ENCODE peak calls at places on chromosomes 16 and 17, in seven cellular contexts. V, T, P, D, B, A and Q are unnamed samples.

GRCh38 chr16:81357711-81358270 is 43.0 kb downstream of the GAN start:
- DNase-seq in V (no peak), T (no peak), P (no peak), D (no peak), B (no peak), A (no peak), Q (no peak)

GRCh38 chr16:85733839-85734170 is 17.1 kb downstream of the C16orf74 start:
- DNase-seq in V (peak), T (no peak), P (no peak), D (no peak), B (no peak), A (no peak), Q (no peak)

GRCh38 chr16:57167951-57168350 is 17.9 kb downstream of the PSME3IP1 start:
- DNase-seq in V (no peak), T (no peak), P (peak), D (no peak), B (no peak), A (no peak), Q (peak)

GRCh38 chr17:45675012-45675411 is 109.1 kb upstream of the CRHR1 start:
- DNase-seq in V (no peak), T (no peak), P (no peak), D (no peak), B (no peak), A (no peak), Q (no peak)

GRCh38 chr16:86884256-86884655 is 305.9 kb downstream of the FOXL1 start:
- DNase-seq in V (no peak), T (no peak), P (no peak), D (no peak), B (no peak), A (no peak), Q (no peak)

GRCh38 chr17:43126911-43127290 is 1.7 kb upstream of the BRCA1 start:
- DNase-seq in V (no peak), T (no peak), P (no peak), D (no peak), B (no peak), A (no peak), Q (no peak)

GRCh38 chr17:42913527-42913926 is 12.9 kb downstream of the G6PC1 start:
- DNase-seq in V (no peak), T (no peak), P (peak), D (no peak), B (no peak), A (no peak), Q (no peak)

GRCh38 chr17:10192963-10193362 is 5.4 kb downstream of the GAS7 start:
- DNase-seq in V (no peak), T (no peak), P (no peak), D (no peak), B (no peak), A (no peak), Q (no peak)

GRCh38 chr16:75239463-75240122 is 11.8 kb downstream of the BCAR1 start:
- DNase-seq in V (no peak), T (no peak), P (no peak), D (no peak), B (no peak), A (no peak), Q (no peak)

GRCh38 chr17:75739174-75739573 is 17.9 kb downstream of the ITGB4 start:
- DNase-seq in V (no peak), T (no peak), P (no peak), D (no peak), B (no peak), A (no peak), Q (no peak)

GRCh38 chr17:80650751-80651173 is 106.1 kb downstream of the RPTOR start:
- DNase-seq in V (no peak), T (no peak), P (no peak), D (no peak), B (no peak), A (no peak), Q (no peak)

GRCh38 chr16:46658925-46659324 is 30.1 kb downstream of the VPS35 start:
- DNase-seq in V (no peak), T (peak), P (no peak), D (no peak), B (no peak), A (no peak), Q (no peak)

GRCh38 chr16:70267516-70267915 is 15.8 kb upstream of the EXOSC6 start:
- DNase-seq in V (no peak), T (no peak), P (peak), D (no peak), B (no peak), A (no peak), Q (no peak)

GRCh38 chr17:32503251-32504165 is 16.7 kb downstream of the CDK5R1 start:
- DNase-seq in V (no peak), T (no peak), P (peak), D (no peak), B (peak), A (no peak), Q (peak)

GRCh38 chr17:81519284-81520020 is 6.9 kb upstream of the ACTG1 start:
- DNase-seq in V (no peak), T (no peak), P (no peak), D (peak), B (peak), A (peak), Q (peak)

GRCh38 chr16:21001262-21001661 is 100.7 kb downstream of the LYRM1 start:
- DNase-seq in V (peak), T (no peak), P (peak), D (no peak), B (no peak), A (no peak), Q (no peak)

GRCh38 chr17:77916771-77917481 is 41.6 kb upstream of the TNRC6C start:
- DNase-seq in V (no peak), T (no peak), P (no peak), D (no peak), B (no peak), A (no peak), Q (no peak)

GRCh38 chr17:50037321-50038107 is 18.4 kb upstream of the ITGA3 start:
- DNase-seq in V (no peak), T (no peak), P (peak), D (no peak), B (no peak), A (no peak), Q (no peak)